ENCODE peak calls at places on chromosome 22, in ten cellular contexts. E is stomach, C is uterus, V is AG04450, K is lower leg skin, I is cardiac fibroblast, S is NB4, P is neural progenitor cell, R is coronary artery, Z is HL-60. M is an unnamed sample.

GRCh38 chr22:49077586-49077985 is 750.1 kb downstream of the BRD1 start:
- DNase-seq in Z (no peak), I (no peak), P (no peak), R (no peak), V (no peak), S (no peak), K (no peak), E (no peak), C (no peak), M (no peak)

GRCh38 chr22:43829904-43830851 is 18.1 kb upstream of the EFCAB6 start:
- DNase-seq in R (peak), P (no peak), E (no peak), Z (no peak), K (peak), S (no peak), C (peak), I (peak), V (no peak), M (no peak)

GRCh38 chr22:46732041-46732379 is 6.0 kb downstream of the CERK start:
- DNase-seq in K (no peak), P (no peak), V (no peak), S (no peak), R (no peak), E (no peak), C (no peak), Z (no peak), I (no peak), M (no peak)

GRCh38 chr22:25496396-25497064 is 67.9 kb upstream of the GRK3 start:
- DNase-seq in V (no peak), E (no peak), I (peak), P (no peak), C (no peak), Z (no peak), R (no peak), K (no peak), S (no peak), M (no peak)

GRCh38 chr22:32823024-32823730 is 21.7 kb downstream of the TIMP3 start:
- DNase-seq in V (no peak), C (no peak), R (no peak), S (peak), E (peak), K (no peak), I (peak), Z (peak), P (peak), M (no peak)

GRCh38 chr22:37095113-37095512 is 14.4 kb downstream of the TMPRSS6 start:
- DNase-seq in K (no peak), C (no peak), P (no peak), I (no peak), E (no peak), R (no peak), Z (no peak), V (no peak), S (no peak), M (no peak)

GRCh38 chr22:45742866-45743450 is 71.3 kb downstream of the ATXN10 start:
- DNase-seq in P (no peak), Z (peak), C (no peak), R (no peak), I (peak), V (no peak), S (peak), K (no peak), E (peak), M (no peak)

GRCh38 chr22:50475652-50476002 is 792 bp upstream of the SBF1 start:
- DNase-seq in K (no peak), S (no peak), E (no peak), V (no peak), C (no peak), P (no peak), I (no peak), Z (no peak), R (no peak), M (no peak)

GRCh38 chr22:45007946-45008852 is 1.6 kb downstream of the PHF21B start:
- DNase-seq in R (no peak), S (no peak), E (no peak), K (no peak), C (peak), V (no peak), P (peak), Z (no peak), I (no peak), M (no peak)

GRCh38 chr22:24584871-24585411 is 7.9 kb downstream of the LRRC75B start:
- DNase-seq in S (no peak), R (no peak), V (no peak), C (no peak), Z (no peak), I (no peak), P (no peak), E (no peak), K (no peak), M (no peak)

GRCh38 chr22:46580940-46581579 is 39.1 kb upstream of the GRAMD4 start:
- DNase-seq in P (no peak), V (no peak), R (no peak), C (no peak), Z (no peak), S (no peak), E (no peak), I (no peak), K (peak), M (no peak)

GRCh38 chr22:41447435-41448188 is 1.0 kb upstream of the TOB2 start:
- DNase-seq in V (no peak), K (peak), R (peak), P (peak), Z (peak), S (peak), I (peak), C (peak), E (peak), M (no peak)

GRCh38 chr22:46075764-46076531 is 74.4 kb upstream of the PPARA start:
- DNase-seq in Z (no peak), C (peak), I (no peak), E (peak), P (no peak), S (no peak), V (no peak), K (peak), R (peak), M (no peak)

GRCh38 chr22:40602231-40602630 is 34.3 kb downstream of the MRTFA start:
- DNase-seq in E (no peak), V (no peak), P (no peak), C (no peak), I (peak), Z (no peak), R (no peak), K (no peak), S (no peak), M (no peak)

GRCh38 chr22:49694462-49695260 is 133.0 kb downstream of the BRD1 start:
- DNase-seq in V (no peak), C (no peak), K (peak), E (peak), I (no peak), S (no peak), R (peak), P (no peak), Z (no peak), M (no peak)

GRCh38 chr22:32926600-32926999 is 125.1 kb downstream of the TIMP3 start:
- DNase-seq in R (no peak), P (peak), Z (peak), I (peak), V (peak), K (no peak), S (peak), C (no peak), E (no peak), M (no peak)

GRCh38 chr22:37032134-37032534 is 12.6 kb downstream of the MPST start:
- DNase-seq in C (no peak), V (no peak), Z (no peak), I (no peak), S (no peak), K (no peak), P (no peak), R (no peak), E (no peak), M (no peak)

GRCh38 chr22:50087646-50088045 is 2.2 kb upstream of the MOV10L1 start:
- DNase-seq in V (no peak), E (no peak), K (no peak), C (no peak), I (no peak), R (no peak), Z (no peak), P (no peak), S (no peak), M (no peak)

GRCh38 chr22:35330258-35330861 is 30.7 kb downstream of the TOM1 start:
- DNase-seq in R (no peak), S (peak), E (peak), V (peak), Z (peak), C (peak), I (peak), K (peak), P (no peak), M (no peak)

GRCh38 chr22:32411388-32411787 is 659 bp downstream of the RTCB start:
- DNase-seq in V (no peak), P (peak), K (no peak), E (no peak), R (no peak), S (peak), Z (no peak), I (no peak), C (no peak), M (no peak)

GRCh38 chr22:44002324-44002723 is 21.8 kb upstream of the PARVB start:
- DNase-seq in E (no peak), K (no peak), C (no peak), V (no peak), I (no peak), S (no peak), R (no peak), P (no peak), Z (no peak), M (no peak)

DNA sequence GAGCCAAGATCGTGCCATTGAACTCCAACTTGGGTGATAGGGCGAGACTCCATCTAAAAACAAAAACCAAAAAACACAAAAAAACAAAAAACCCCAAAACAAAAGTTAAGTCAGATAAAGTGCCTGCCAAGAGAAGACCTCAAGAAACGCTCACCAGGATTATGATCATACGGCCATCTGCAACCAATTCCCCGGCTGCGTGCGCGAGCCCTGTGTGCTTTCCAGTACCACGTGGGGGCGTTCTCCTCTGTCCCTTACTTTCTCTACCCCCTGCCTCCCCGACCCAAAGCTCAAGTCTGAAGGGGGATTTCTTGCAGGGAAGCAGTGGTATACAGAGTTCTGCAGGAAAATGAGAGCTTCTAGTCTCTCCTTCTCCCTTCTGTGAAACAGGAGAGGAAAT is 10.5 kb upstream of the RPS19BP1 start:
- DNase-seq in P (peak), I (peak), K (no peak), E (no peak), V (no peak), S (peak), Z (peak), R (no peak), C (no peak), M (no peak)
- TF ChIP-seq CTCF in P (peak), I (peak), K (no peak), E (no peak), V (peak), S (peak), Z (peak), R (no peak), C (no peak), M (peak)

DNA sequence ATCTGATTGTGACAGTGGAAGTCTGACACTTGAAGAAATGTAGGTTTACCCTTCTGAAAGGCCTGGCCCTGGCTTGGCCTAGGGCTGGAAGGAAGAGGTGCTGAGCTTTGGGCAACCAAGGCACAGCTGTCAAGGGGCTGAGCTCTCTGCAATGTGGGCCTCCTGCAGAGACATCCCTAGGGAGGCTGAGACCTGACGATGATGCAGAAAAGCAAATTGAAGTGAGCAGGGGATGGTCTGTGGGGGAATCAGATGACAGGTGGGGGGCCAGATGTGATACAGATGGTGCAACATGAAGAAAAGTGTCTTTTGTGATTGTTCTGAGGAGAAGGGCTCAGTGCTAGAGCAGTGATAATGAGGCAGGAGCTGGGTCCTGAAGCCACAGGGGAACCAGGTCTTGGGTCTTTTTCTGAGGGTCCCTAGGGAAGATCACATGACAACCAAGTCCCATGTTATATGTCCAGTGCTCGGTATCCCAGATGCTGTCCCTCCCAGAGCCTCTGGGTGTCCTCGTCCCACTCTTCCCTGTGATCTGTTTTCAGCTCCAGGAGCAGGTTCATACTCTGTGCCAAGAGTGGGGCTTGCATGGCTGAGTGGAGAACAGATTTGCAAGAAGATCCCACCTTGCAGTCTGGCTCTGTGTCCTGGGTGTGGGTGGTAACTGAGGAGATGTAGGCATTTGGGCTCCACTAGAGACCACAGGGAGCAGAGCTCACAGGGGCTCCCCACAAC is 79.9 kb upstream of the VPREB1 start:
- DNase-seq in C (no peak), V (no peak), S (peak), I (no peak), K (no peak), E (no peak), R (no peak), P (peak), Z (no peak), M (no peak)
- H3K4me3 ChIP-seq in C (no peak), V (no peak), S (no peak), I (no peak), K (no peak), E (no peak), R (no peak), P (no peak), Z (no peak), M (no peak)

DNA sequence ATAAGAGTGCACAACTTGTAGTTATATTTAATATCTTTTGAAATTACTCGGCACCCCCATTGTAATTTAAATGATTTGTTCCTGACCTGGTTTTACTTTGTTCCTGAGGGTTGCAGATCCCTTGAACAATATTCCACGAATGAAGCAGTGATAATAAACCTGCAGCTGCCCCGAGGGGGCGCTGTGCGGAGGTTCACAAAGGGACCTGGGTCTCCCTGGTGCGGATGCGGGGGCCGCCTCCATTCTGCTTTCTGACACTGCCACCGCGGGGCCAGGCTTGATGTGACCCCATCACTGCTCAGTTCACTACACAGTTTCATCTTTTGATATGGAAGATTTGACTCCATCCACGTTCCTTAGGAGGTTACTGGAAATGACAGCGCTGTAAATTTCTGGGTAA is 62.9 kb upstream of the PRODH start:
- DNase-seq in I (no peak), S (peak), Z (no peak), K (peak), E (no peak), R (no peak), C (no peak), P (peak), V (no peak), M (no peak)
- TF ChIP-seq CTCF in I (peak), S (peak), Z (no peak), K (no peak), E (no peak), R (no peak), C (no peak), P (peak), V (peak), M (peak)

DNA sequence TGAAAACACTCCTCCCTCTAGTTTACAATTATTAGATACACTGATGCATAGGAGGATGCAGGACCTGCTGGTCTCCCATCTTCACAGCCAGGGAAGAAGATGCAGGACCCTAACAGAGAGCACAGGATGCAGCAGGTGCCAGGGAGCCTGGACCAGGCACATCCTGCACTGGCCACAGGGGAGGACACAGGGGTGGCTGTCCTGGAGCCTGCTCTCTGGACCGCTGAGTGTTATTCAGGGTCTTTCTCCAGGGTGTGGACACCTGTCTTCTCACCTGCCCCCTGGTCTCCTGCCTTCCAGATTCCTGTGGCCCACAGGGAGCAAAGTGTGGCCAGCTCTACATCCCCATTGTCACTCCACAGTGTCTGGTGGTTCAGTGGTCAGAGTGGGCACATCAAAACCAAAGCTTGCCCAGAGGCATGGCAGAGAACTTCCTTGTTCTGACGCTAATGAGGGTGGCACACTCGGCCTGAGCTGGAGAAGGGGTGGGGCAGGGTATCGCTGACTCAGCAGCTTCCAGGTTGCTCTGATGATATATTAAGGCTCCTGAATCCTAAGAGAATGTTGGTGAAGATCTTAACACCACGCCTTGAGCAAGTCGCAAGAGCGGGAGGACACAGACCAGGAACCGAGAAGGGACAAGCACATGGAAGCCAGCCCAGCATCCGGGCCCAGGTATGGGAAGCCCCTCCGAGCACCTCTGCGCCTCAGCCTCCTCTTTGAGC is at the start of gene APOBEC3A:
- DNase-seq in I (no peak), P (no peak), R (no peak), K (no peak), V (no peak), C (no peak), E (peak), Z (peak), S (peak), M (no peak)
- H3K4me3 ChIP-seq in I (no peak), P (no peak), R (no peak), K (no peak), V (no peak), C (no peak), E (no peak), Z (no peak), S (no peak), M (no peak)

GRCh38 chr22:23565288-23565941 is 14.7 kb downstream of the IGLL1 start:
- DNase-seq in Z (peak), R (no peak), P (peak), C (no peak), E (no peak), K (no peak), V (no peak), S (peak), I (peak), M (no peak)

GRCh38 chr22:23564276-23564675 is 15.8 kb downstream of the IGLL1 start:
- DNase-seq in E (no peak), K (no peak), P (no peak), I (no peak), C (no peak), S (no peak), Z (no peak), V (no peak), R (no peak), M (no peak)

GRCh38 chr22:23562186-23562585 is 17.9 kb downstream of the IGLL1 start:
- DNase-seq in K (peak), C (no peak), P (no peak), R (no peak), V (no peak), I (no peak), S (no peak), E (no peak), Z (no peak), M (no peak)

GRCh38 chr22:23565942-23566715 is 14.0 kb downstream of the IGLL1 start:
- DNase-seq in R (no peak), E (no peak), Z (no peak), I (no peak), S (no peak), P (peak), C (no peak), K (no peak), V (no peak), M (no peak)

DNA sequence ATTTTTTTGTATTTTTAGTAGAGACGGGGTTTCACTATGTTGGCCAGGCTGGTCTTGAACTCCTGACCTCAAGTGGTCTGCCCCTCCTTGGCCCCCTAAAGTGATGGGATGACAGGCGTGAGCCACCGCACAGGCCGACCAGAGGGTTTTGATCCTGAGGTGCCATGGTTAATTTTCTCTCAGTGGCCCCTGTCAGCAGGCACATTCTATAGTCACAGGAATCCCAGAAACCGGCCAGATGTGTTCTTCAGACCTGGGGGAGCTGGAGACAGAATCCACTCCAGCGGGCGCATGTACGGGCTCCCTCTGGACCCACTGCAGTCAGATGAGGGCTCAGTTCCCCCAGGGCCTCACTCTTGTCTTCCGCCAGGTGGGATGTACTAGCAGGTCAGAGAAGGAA is 17.0 kb downstream of the IGLL1 start:
- DNase-seq in C (no peak), R (no peak), Z (no peak), E (no peak), V (no peak), K (peak), I (no peak), S (no peak), P (no peak), M (no peak)
- TF ChIP-seq CTCF in C (no peak), R (no peak), Z (no peak), E (no peak), V (no peak), K (no peak), I (no peak), S (no peak), P (no peak), M (no peak)